ENCODE peak calls at places on chromosomes 6 and 20, in four cellular contexts. Q is progenitor cell of endocrine pancreas, H is germinal center, S is AG10803. G is an unnamed sample.

GRCh38 chr6:125821825-125822281 is 31.1 kb downstream of the NCOA7 start:
- DNase-seq in Q (no peak), H (no peak), S (no peak), G (no peak)

GRCh38 chr6:3231213-3232016 is 4.0 kb upstream of the TUBB2B start:
- DNase-seq in Q (peak; percentile 85), H (no peak), S (peak; percentile 75), G (no peak)

GRCh38 chr6:167141667-167142432 is 15.9 kb downstream of the GPR31 start:
- DNase-seq in Q (peak; percentile 52), H (no peak), S (no peak), G (peak; percentile 54)

GRCh38 chr6:142822383-142822782 is 122.6 kb downstream of the HIVEP2 start:
- DNase-seq in Q (no peak), H (no peak), S (no peak), G (no peak)

GRCh38 chr6:78489874-78490273 is 377.5 kb upstream of the IRAK1BP1 start:
- DNase-seq in Q (no peak), H (no peak), S (no peak), G (no peak)

GRCh38 chr6:6712258-6712978 is 123.9 kb downstream of the LY86 start:
- DNase-seq in Q (no peak), H (no peak), S (peak; percentile 97), G (no peak)

GRCh38 chr20:49526568-49526967 is 41.4 kb downstream of the PTGIS start:
- DNase-seq in Q (no peak), H (no peak), S (no peak), G (no peak)

GRCh38 chr6:135693971-135694370 is 157.5 kb upstream of the PDE7B start:
- DNase-seq in Q (no peak), H (no peak), S (no peak), G (no peak)

GRCh38 chr6:82040405-82041221 is 206.9 kb downstream of the IBTK start:
- DNase-seq in Q (peak; percentile 20), H (no peak), S (peak; percentile 68), G (no peak)

GRCh38 chr6:161346717-161347504 is 73.0 kb upstream of the AGPAT4 start:
- DNase-seq in Q (no peak), H (no peak), S (no peak), G (no peak)

GRCh38 chr6:110233769-110234374 is 53.6 kb downstream of the CDC40 start:
- DNase-seq in Q (no peak), H (peak; percentile 16), S (peak; percentile 27), G (no peak)

GRCh38 chr6:131124341-131125071 is 10.8 kb upstream of the AKAP7 start:
- DNase-seq in Q (no peak), H (no peak), S (no peak), G (no peak)

GRCh38 chr6:63272397-63272796 is 47.4 kb downstream of the LGSN start:
- DNase-seq in Q (no peak), H (no peak), S (peak; percentile 15), G (no peak)

GRCh38 chr6:135812085-135812526 is 39.4 kb upstream of the PDE7B start:
- DNase-seq in Q (no peak), H (no peak), S (peak; percentile 31), G (no peak)

GRCh38 chr20:63833776-63834544 is 2.9 kb upstream of the ZBTB46 start:
- DNase-seq in Q (no peak), H (no peak), S (no peak), G (no peak)

GRCh38 chr6:136087986-136088385 is 162.1 kb downstream of the MTFR2 start:
- DNase-seq in Q (no peak), H (no peak), S (no peak), G (no peak)

GRCh38 chr20:12207875-12208274 is 290.2 kb downstream of the BTBD3 start:
- DNase-seq in Q (no peak), H (no peak), S (peak; percentile 34), G (no peak)

GRCh38 chr6:2384518-2384917 is 139.1 kb upstream of the GMDS start:
- DNase-seq in Q (no peak), H (no peak), S (no peak), G (no peak)

GRCh38 chr6:31197559-31198305 is 27.2 kb upstream of the POU5F1 start:
- DNase-seq in Q (peak; percentile 48), H (peak; percentile 72), S (peak; percentile 66), G (peak; percentile 94)

GRCh38 chr20:60224914-60225313 is 266.7 kb downstream of the CDH26 start:
- DNase-seq in Q (no peak), H (peak; percentile 8), S (peak; percentile 13), G (no peak)

GRCh38 chr20:41183831-41184230 is 46.5 kb downstream of the PLCG1 start:
- DNase-seq in Q (no peak), H (no peak), S (no peak), G (no peak)

GRCh38 chr6:38107073-38107472 is 287.5 kb downstream of the ZFAND3 start:
- DNase-seq in Q (no peak), H (no peak), S (no peak), G (no peak)

GRCh38 chr20:49431345-49431744 is 51.1 kb downstream of the KCNB1 start:
- DNase-seq in Q (no peak), H (no peak), S (no peak), G (no peak)

GRCh38 chr6:128808856-128809255 is 74.1 kb upstream of the LAMA2 start:
- DNase-seq in Q (no peak), H (no peak), S (no peak), G (no peak)

GRCh38 chr6:53616450-53617357 is 48.9 kb downstream of the KLHL31 start:
- DNase-seq in Q (no peak), H (no peak), S (no peak), G (no peak)